ENCODE peak calls at places on chromosomes 6 and 20, in six cellular contexts. F is amniotic stem cell, A is T-helper 2 cell, X is right cardiac atrium, L is M059J, P is epithelial cell of esophagus. W is an unnamed sample.
A peak's percentile ranks its signal among the peaks of the same experiment; 100 is the strongest.

GRCh38 chr20:29873946-29874345 is 1383.5 kb upstream of the DEFB115 start:
- DNase-seq in F (no peak), A (peak; percentile 46), X (peak; percentile 41), L (peak; percentile 40), P (peak; percentile 44), W (peak; percentile 56)

GRCh38 chr6:77463881-77464867 is 883 bp upstream of the HTR1B start:
- DNase-seq in F (no peak), A (no peak), X (no peak), L (no peak), P (no peak), W (peak; percentile 62)

GRCh38 chr20:9829835-9830234 is 9.0 kb downstream of the PAK5 start:
- DNase-seq in F (no peak), A (no peak), X (no peak), L (no peak), P (no peak), W (peak; percentile 27)

GRCh38 chr6:101722481-101722880 is 329.0 kb downstream of the GRIK2 start:
- DNase-seq in F (no peak), A (no peak), X (no peak), L (no peak), P (peak; percentile 3), W (no peak)

GRCh38 chr6:43014434-43014909 is 423 bp downstream of the KLHDC3 start:
- DNase-seq in F (no peak), A (no peak), X (no peak), L (peak; percentile 42), P (peak; percentile 30), W (peak; percentile 37)

GRCh38 chr6:19538086-19538485 is 299.1 kb upstream of the ID4 start:
- DNase-seq in F (no peak), A (no peak), X (no peak), L (no peak), P (peak; percentile 95), W (peak; percentile 87)

GRCh38 chr6:148657053-148657452 is 89.8 kb upstream of the UST start:
- DNase-seq in F (no peak), A (no peak), X (peak; percentile 36), L (peak; percentile 73), P (peak; percentile 60), W (no peak)

GRCh38 chr6:96391776-96392175 is 129.8 kb upstream of the UFL1 start:
- DNase-seq in F (no peak), A (peak; percentile 86), X (peak; percentile 15), L (peak; percentile 2), P (peak; percentile 6), W (peak; percentile 87)

GRCh38 chr20:62805365-62805710 is 703 bp downstream of the OGFR start:
- DNase-seq in F (no peak), A (peak; percentile 37), X (no peak), L (peak; percentile 39), P (no peak), W (peak; percentile 53)

GRCh38 chr6:120214097-120214496 is 864.5 kb upstream of the MAN1A1 start:
- DNase-seq in F (no peak), A (no peak), X (no peak), L (no peak), P (peak; percentile 17), W (peak; percentile 1)

GRCh38 chr20:17569616-17570346 is at the start of gene DSTN:
- DNase-seq in F (peak; percentile 89), A (peak; percentile 92), X (peak; percentile 95), L (peak; percentile 98), P (peak; percentile 96), W (peak; percentile 98)

GRCh38 chr6:32852844-32853540 is 512 bp downstream of the TAP1 start:
- DNase-seq in F (peak; percentile 46), A (peak; percentile 54), X (peak; percentile 52), L (peak; percentile 56), P (peak; percentile 62), W (peak; percentile 45)

GRCh38 chr6:164534070-164534766 is 775.2 kb downstream of the C6orf118 start:
- DNase-seq in F (no peak), A (no peak), X (no peak), L (no peak), P (no peak), W (no peak)

GRCh38 chr6:45423901-45424627 is 46.3 kb upstream of the SUPT3H start:
- DNase-seq in F (no peak), A (peak; percentile 53), X (no peak), L (peak; percentile 49), P (peak; percentile 28), W (peak; percentile 61)

GRCh38 chr20:3727333-3728035 is 5.0 kb upstream of the HSPA12B start:
- DNase-seq in F (no peak), A (no peak), X (no peak), L (peak; percentile 54), P (peak; percentile 27), W (peak; percentile 39)

GRCh38 chr6:3349388-3350251 is 90.9 kb downstream of the PSMG4 start:
- DNase-seq in F (no peak), A (no peak), X (no peak), L (peak; percentile 55), P (no peak), W (peak; percentile 22)

GRCh38 chr6:164693934-164694333 is 615.5 kb downstream of the C6orf118 start:
- DNase-seq in F (no peak), A (no peak), X (no peak), L (peak; percentile 7), P (no peak), W (no peak)

GRCh38 chr6:141470810-141471209 is 661.9 kb upstream of the GJE1 start:
- DNase-seq in F (no peak), A (peak; percentile 13), X (no peak), L (no peak), P (no peak), W (no peak)

GRCh38 chr20:20441259-20441658 is 73.4 kb downstream of the INSM1 start:
- DNase-seq in F (no peak), A (no peak), X (no peak), L (peak; percentile 47), P (peak; percentile 8), W (peak; percentile 39)

GRCh38 chr20:821083-822065 is 12.1 kb upstream of the FAM110A start:
- DNase-seq in F (no peak), A (no peak), X (no peak), L (no peak), P (no peak), W (peak; percentile 38)

GRCh38 chr20:62069741-62070216 is 4.1 kb upstream of the TAF4 start:
- DNase-seq in F (no peak), A (no peak), X (no peak), L (peak; percentile 91), P (no peak), W (peak; percentile 77)

GRCh38 chr6:142728910-142729481 is 216.0 kb downstream of the HIVEP2 start:
- DNase-seq in F (no peak), A (no peak), X (no peak), L (no peak), P (no peak), W (peak; percentile 31)

GRCh38 chr6:128882991-128883571 is at the start of gene LAMA2:
- DNase-seq in F (peak; percentile 9), A (no peak), X (peak; percentile 90), L (peak; percentile 68), P (peak; percentile 19), W (peak; percentile 93)

GRCh38 chr6:162251257-162251656 is 476.3 kb downstream of the PRKN start:
- DNase-seq in F (no peak), A (no peak), X (no peak), L (no peak), P (no peak), W (peak; percentile 26)

GRCh38 chr6:158068893-158069799 is 87.5 kb downstream of the SYNJ2 start:
- DNase-seq in F (peak; percentile 11), A (no peak), X (peak; percentile 66), L (peak; percentile 98), P (peak; percentile 96), W (peak; percentile 64)

GRCh38 chr20:47133809-47134456 is 222.6 kb downstream of the ZMYND8 start:
- DNase-seq in F (no peak), A (no peak), X (peak; percentile 72), L (peak; percentile 87), P (peak; percentile 63), W (peak; percentile 37)

GRCh38 chr6:73798592-73798991 is 102.6 kb downstream of the CD109 start:
- DNase-seq in F (peak; percentile 47), A (no peak), X (peak; percentile 14), L (peak; percentile 95), P (peak; percentile 92), W (no peak)

GRCh38 chr20:61754976-61755778 is 310.5 kb downstream of the TAF4 start:
- DNase-seq in F (no peak), A (no peak), X (no peak), L (no peak), P (no peak), W (no peak)

GRCh38 chr6:168283686-168284025 is 35.9 kb downstream of the DACT2 start:
- DNase-seq in F (no peak), A (no peak), X (no peak), L (no peak), P (no peak), W (no peak)

GRCh38 chr6:31270788-31271640 is 878 bp downstream of the HLA-C start:
- DNase-seq in F (no peak), A (peak; percentile 70), X (peak; percentile 83), L (peak; percentile 56), P (peak; percentile 61), W (peak; percentile 58)

GRCh38 chr6:127058027-127058426 is 60.4 kb upstream of the RSPO3 start:
- DNase-seq in F (no peak), A (no peak), X (no peak), L (peak; percentile 92), P (peak; percentile 30), W (no peak)

GRCh38 chr20:5513975-5514516 is 197.3 kb upstream of the PROKR2 start:
- DNase-seq in F (no peak), A (no peak), X (no peak), L (peak; percentile 93), P (peak; percentile 64), W (no peak)

GRCh38 chr6:34341481-34341971 is 50.9 kb downstream of the NUDT3 start:
- DNase-seq in F (no peak), A (no peak), X (no peak), L (peak; percentile 93), P (peak; percentile 48), W (peak; percentile 90)

GRCh38 chr6:107313776-107314175 is 145.6 kb downstream of the PDSS2 start:
- DNase-seq in F (no peak), A (no peak), X (no peak), L (no peak), P (no peak), W (no peak)

GRCh38 chr6:9646346-9647042 is 768.4 kb downstream of the TFAP2A start:
- DNase-seq in F (no peak), A (no peak), X (peak; percentile 29), L (peak; percentile 64), P (peak; percentile 67), W (no peak)

GRCh38 chr20:59577809-59578601 is 26.3 kb upstream of the PHACTR3 start:
- DNase-seq in F (no peak), A (no peak), X (no peak), L (no peak), P (no peak), W (peak; percentile 24)

W was measured in left kidney.